ENCODE peak calls at places on chromosomes 4 and X, in seven cellular contexts. W is IMR-90, G is choroid plexus epithelial cell, N is BJ, S is lung, F is A549, R is prostate gland. H is an unnamed sample.

GRCh38 chrX:24207826-24208225 is 58.3 kb downstream of the ZFX start:
- DNase-seq in F (no peak), R (no peak), S (no peak), N (no peak), W (peak; percentile 68), G (peak; percentile 56), H (peak; percentile 42)

GRCh38 chrX:150504399-150505186 is 63.8 kb upstream of the MTM1 start:
- DNase-seq in R (no peak), W (peak; percentile 37), F (no peak), G (no peak), N (no peak), S (no peak), H (peak; percentile 8)

GRCh38 chr4:139609647-139610046 is 53.6 kb upstream of the SETD7 start:
- DNase-seq in W (peak; percentile 83), N (no peak), G (no peak), S (no peak), R (no peak), F (no peak), H (peak; percentile 31)

GRCh38 chr4:174418640-174419039 is 103.6 kb downstream of the HPGD start:
- DNase-seq in S (no peak), F (no peak), G (no peak), W (no peak), R (no peak), N (no peak), H (no peak)

GRCh38 chrX:110745288-110745687 is 50.3 kb downstream of the CHRDL1 start:
- DNase-seq in S (no peak), G (no peak), N (no peak), W (no peak), R (no peak), F (no peak), H (no peak)

GRCh38 chrX:150324035-150324728 is 38.9 kb upstream of the MAMLD1 start:
- DNase-seq in G (peak; percentile 88), R (no peak), S (no peak), W (peak; percentile 94), N (peak; percentile 30), F (peak; percentile 30), H (peak; percentile 71)

GRCh38 chr4:6876440-6876839 is 33.2 kb upstream of the TBC1D14 start:
- DNase-seq in S (no peak), G (no peak), R (no peak), N (peak; percentile 16), W (peak; percentile 24), F (no peak), H (no peak)

GRCh38 chrX:20124964-20125363 is 8.3 kb upstream of the MAP7D2 start:
- DNase-seq in R (no peak), F (no peak), S (no peak), N (no peak), G (no peak), W (no peak), H (no peak)

GRCh38 chrX:10929747-10930146 is 181.4 kb upstream of the HCCS start:
- DNase-seq in S (no peak), W (peak; percentile 19), N (no peak), R (no peak), G (no peak), F (no peak), H (no peak)

GRCh38 chr4:157221895-157222763 is 1.6 kb downstream of the GRIA2 start:
- DNase-seq in W (no peak), N (no peak), S (no peak), F (no peak), G (no peak), R (no peak), H (peak; percentile 1)

GRCh38 chrX:153910446-153910845 is 6.0 kb downstream of the AVPR2 start:
- DNase-seq in S (no peak), G (no peak), N (no peak), W (no peak), F (no peak), R (no peak), H (no peak)

GRCh38 chr4:3520276-3520675 is 11.9 kb downstream of the LRPAP1 start:
- DNase-seq in W (no peak), S (no peak), N (no peak), G (no peak), R (no peak), F (no peak), H (no peak)

GRCh38 chrX:132741706-132742105 is 216.7 kb downstream of the HS6ST2 start:
- DNase-seq in F (no peak), S (no peak), N (no peak), W (no peak), R (no peak), G (peak; percentile 2), H (no peak)

GRCh38 chrX:132737743-132738142 is 220.7 kb downstream of the HS6ST2 start:
- DNase-seq in S (peak; percentile 29), W (no peak), N (no peak), F (no peak), R (no peak), G (no peak), H (no peak)

GRCh38 chrX:132743086-132743485 is 215.3 kb downstream of the HS6ST2 start:
- DNase-seq in G (no peak), R (no peak), N (no peak), F (no peak), S (no peak), W (no peak), H (no peak)

GRCh38 chrX:132738951-132739350 is 219.5 kb downstream of the HS6ST2 start:
- DNase-seq in R (no peak), W (no peak), G (no peak), F (no peak), N (no peak), S (no peak), H (no peak)

GRCh38 chrX:132740316-132741123 is 217.9 kb downstream of the HS6ST2 start:
- DNase-seq in S (no peak), R (no peak), N (no peak), G (peak; percentile 17), F (no peak), W (no peak), H (peak; percentile 2)
- TF ChIP-seq CTCF in S (no peak), R (peak; percentile 4), N (peak; percentile 28), G (peak; percentile 70), F (peak; percentile 38), W (peak; percentile 36), H (peak; percentile 57)

DNA sequence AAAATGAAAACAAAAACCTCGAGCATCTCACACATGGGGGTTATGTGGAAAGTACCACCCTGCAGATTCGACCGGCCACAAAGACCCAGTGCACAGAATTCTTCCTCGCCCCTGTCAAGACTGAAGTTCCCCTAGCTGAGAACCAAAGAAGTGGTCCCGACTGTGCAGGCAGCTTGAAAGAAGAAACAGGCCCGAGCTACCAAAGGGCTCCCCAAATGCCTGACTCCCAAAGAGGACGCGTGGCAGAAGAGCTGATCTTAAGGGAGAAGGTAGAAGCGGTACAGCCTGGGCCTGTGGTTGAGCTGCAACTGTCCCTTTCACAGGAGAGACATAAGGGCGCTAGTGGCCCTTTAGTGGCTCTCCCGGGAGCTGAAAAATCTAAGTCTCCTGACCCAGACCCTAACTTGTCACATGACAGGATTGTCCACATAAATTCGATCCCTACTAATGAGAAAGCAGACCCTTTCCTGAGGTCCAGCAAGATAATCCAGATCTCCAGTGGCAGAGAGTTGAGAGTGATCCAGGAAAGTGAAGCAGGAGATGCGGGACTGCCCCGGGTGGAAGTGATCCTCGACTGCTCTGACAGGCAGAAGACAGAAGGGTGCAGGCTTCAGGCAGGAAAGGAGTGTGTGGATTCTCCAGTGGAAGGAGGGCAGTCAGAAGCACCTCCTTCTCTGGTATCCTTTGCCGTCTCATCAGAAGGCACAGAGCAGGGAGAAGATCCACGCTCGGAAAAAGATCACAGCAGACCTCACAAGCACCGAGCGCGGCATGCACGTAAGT is 108.8 kb upstream of the MYOZ2 start:
- DNase-seq in W (no peak), S (no peak), G (peak; percentile 17), R (no peak), F (peak; percentile 28), N (no peak), H (peak; percentile 47)
- H3K4me3 ChIP-seq in W (peak overlapping the region; percentile 3), S (no peak overlapping the region), G (peak overlapping the region; percentile 15), R (peak overlapping the region; percentile 0), F (peak overlapping the region; percentile 42), N (peak overlapping the region; percentile 21), H (peak overlapping the region; percentile 39)

GRCh38 chr4:171002246-171002645 is 811.0 kb upstream of the GALNTL6 start:
- DNase-seq in R (no peak), W (no peak), F (no peak), N (no peak), S (no peak), G (no peak), H (no peak)

DNA sequence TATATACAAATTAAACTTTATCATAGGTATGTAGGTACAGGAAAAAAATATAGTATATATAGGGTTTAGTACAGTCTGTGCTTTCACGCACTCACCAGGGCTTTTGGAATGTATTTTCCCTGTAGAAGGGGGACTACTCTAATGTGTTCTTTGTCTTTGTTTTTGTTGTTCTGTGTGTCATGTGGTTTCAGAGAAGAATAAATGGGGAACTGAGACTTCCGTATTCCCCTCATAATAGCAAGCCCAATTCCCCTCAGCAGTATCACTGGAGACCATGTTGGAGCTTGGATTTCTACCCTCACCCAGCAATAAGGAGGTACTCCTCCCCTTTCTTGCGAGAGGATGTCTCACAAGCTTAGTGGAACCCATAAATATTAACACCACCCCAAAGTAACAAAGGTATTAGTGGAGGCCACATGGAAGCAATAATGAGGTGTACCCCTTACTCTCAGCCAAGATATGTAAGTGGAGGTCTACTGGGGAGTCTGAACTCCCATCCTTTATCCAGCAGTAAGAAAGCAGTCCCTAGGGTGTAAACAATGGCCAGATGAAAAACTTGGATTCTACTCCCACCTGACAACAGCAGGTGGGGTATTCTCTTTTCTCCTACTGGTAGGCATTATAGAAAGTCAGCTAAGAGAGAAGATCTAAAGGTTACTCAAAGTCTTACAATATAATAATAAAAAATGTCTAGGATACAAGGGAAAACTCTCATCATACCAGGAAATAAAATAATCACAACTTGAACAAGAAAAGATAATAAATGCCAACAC is 805.4 kb upstream of the GALNTL6 start:
- DNase-seq in S (no peak), R (no peak), F (no peak), W (no peak), G (no peak), N (no peak), H (no peak)
- TF ChIP-seq CTCF in S (no peak), R (no peak), F (no peak), W (no peak), G (no peak), N (no peak), H (no peak)

GRCh38 chrX:371907-372306 is 14.8 kb downstream of the PPP2R3B start:
- DNase-seq in R (no peak), G (no peak), S (no peak), N (no peak), W (no peak), F (no peak), H (no peak)

GRCh38 chrX:373641-374471 is 12.9 kb downstream of the PPP2R3B start:
- DNase-seq in S (no peak), R (peak; percentile 36), W (peak; percentile 27), G (peak; percentile 31), F (peak; percentile 17), N (no peak), H (peak; percentile 2)

GRCh38 chrX:370963-371745 is 15.6 kb downstream of the PPP2R3B start:
- DNase-seq in G (no peak), R (no peak), F (no peak), W (no peak), S (no peak), N (no peak), H (no peak)

GRCh38 chrX:374566-374965 is 12.1 kb downstream of the PPP2R3B start:
- DNase-seq in F (no peak), N (no peak), R (no peak), G (no peak), S (no peak), W (peak; percentile 19), H (peak; percentile 25)

GRCh38 chrX:372856-373640 is 13.7 kb downstream of the PPP2R3B start:
- DNase-seq in S (no peak), F (no peak), G (peak; percentile 48), W (peak; percentile 44), R (no peak), N (no peak), H (no peak)
- H3K4me3 ChIP-seq in S (no peak overlapping the region), F (peak overlapping the region; percentile 50), G (peak overlapping the region; percentile 34), W (peak overlapping the region; percentile 30), R (peak overlapping the region; percentile 39), N (peak overlapping the region; percentile 51), H (peak overlapping the region; percentile 32)